ENCODE peak calls at places on chromosomes 13 and 19, in seven cellular contexts. One of them, this sample, is unnamed.

GRCh38 chr13:45490068-45490467 is 25.3 kb downstream of the COG3 start:
- DNase-seq in CD8-positive, alpha-beta T cell: peak
- DNase-seq in activated B cell treated with CpG ODN at 0.5 μM for 24 hours: no peak
- DNase-seq in glutamatergic neuron: no peak
- DNase-seq in GM12865: peak
- DNase-seq in H1: no peak
- DNase-seq in WTC11: no peak
- DNase-seq in this sample: no peak

GRCh38 chr19:16714702-16715294 is 4.8 kb upstream of the NWD1 start:
- DNase-seq in activated B cell treated with CpG ODN at 0.5 μM for 24 hours: peak
- DNase-seq in glutamatergic neuron: peak
- DNase-seq in H1: peak
- DNase-seq in CD8-positive, alpha-beta T cell: no peak
- DNase-seq in GM12865: peak
- DNase-seq in WTC11: peak
- DNase-seq in this sample: peak

GRCh38 chr19:42295831-42296525 is 6.0 kb upstream of the PRR19 start:
- DNase-seq in activated B cell treated with CpG ODN at 0.5 μM for 24 hours: peak
- DNase-seq in WTC11: peak
- DNase-seq in glutamatergic neuron: peak
- DNase-seq in CD8-positive, alpha-beta T cell: peak
- DNase-seq in GM12865: peak
- DNase-seq in H1: peak
- DNase-seq in this sample: peak

GRCh38 chr13:40966298-40966697 is 52.8 kb downstream of the ELF1 start:
- DNase-seq in GM12865: no peak
- DNase-seq in H1: no peak
- DNase-seq in activated B cell treated with CpG ODN at 0.5 μM for 24 hours: no peak
- DNase-seq in glutamatergic neuron: no peak
- DNase-seq in WTC11: no peak
- DNase-seq in CD8-positive, alpha-beta T cell: no peak
- DNase-seq in this sample: no peak

GRCh38 chr19:7628589-7629311 is 595 bp downstream of the XAB2 start:
- DNase-seq in activated B cell treated with CpG ODN at 0.5 μM for 24 hours: no peak
- DNase-seq in H1: no peak
- DNase-seq in WTC11: no peak
- DNase-seq in GM12865: no peak
- DNase-seq in glutamatergic neuron: no peak
- DNase-seq in CD8-positive, alpha-beta T cell: no peak
- DNase-seq in this sample: no peak

GRCh38 chr19:48806818-48807589 is 3.8 kb downstream of the BCAT2 start:
- DNase-seq in WTC11: peak
- DNase-seq in activated B cell treated with CpG ODN at 0.5 μM for 24 hours: no peak
- DNase-seq in CD8-positive, alpha-beta T cell: no peak
- DNase-seq in H1: no peak
- DNase-seq in GM12865: peak
- DNase-seq in glutamatergic neuron: peak
- DNase-seq in this sample: no peak

GRCh38 chr19:2616741-2617392 is 85.6 kb downstream of the GNG7 start:
- DNase-seq in activated B cell treated with CpG ODN at 0.5 μM for 24 hours: no peak
- DNase-seq in glutamatergic neuron: no peak
- DNase-seq in GM12865: no peak
- DNase-seq in H1: no peak
- DNase-seq in WTC11: no peak
- DNase-seq in CD8-positive, alpha-beta T cell: peak
- DNase-seq in this sample: no peak

GRCh38 chr13:98054301-98054700 is 88.6 kb upstream of the FARP1 start:
- DNase-seq in GM12865: no peak
- DNase-seq in CD8-positive, alpha-beta T cell: no peak
- DNase-seq in WTC11: no peak
- DNase-seq in glutamatergic neuron: no peak
- DNase-seq in activated B cell treated with CpG ODN at 0.5 μM for 24 hours: no peak
- DNase-seq in H1: no peak
- DNase-seq in this sample: no peak

GRCh38 chr13:39047560-39047959 is 9.3 kb downstream of the NHLRC3 start:
- DNase-seq in GM12865: no peak
- DNase-seq in activated B cell treated with CpG ODN at 0.5 μM for 24 hours: no peak
- DNase-seq in H1: peak
- DNase-seq in WTC11: peak
- DNase-seq in CD8-positive, alpha-beta T cell: no peak
- DNase-seq in glutamatergic neuron: no peak
- DNase-seq in this sample: no peak
- TF ChIP-seq CTCF in GM12865: no peak
- TF ChIP-seq CTCF in activated B cell treated with CpG ODN at 0.5 μM for 24 hours: no peak
- TF ChIP-seq CTCF in H1: peak
- TF ChIP-seq CTCF in WTC11: no peak
- TF ChIP-seq CTCF in CD8-positive, alpha-beta T cell: no peak
- TF ChIP-seq CTCF in glutamatergic neuron: no peak
- TF ChIP-seq CTCF in this sample: no peak

GRCh38 chr13:75416327-75417005 is 65.5 kb downstream of the TBC1D4 start:
- DNase-seq in glutamatergic neuron: no peak
- DNase-seq in WTC11: no peak
- DNase-seq in CD8-positive, alpha-beta T cell: no peak
- DNase-seq in GM12865: peak
- DNase-seq in activated B cell treated with CpG ODN at 0.5 μM for 24 hours: no peak
- DNase-seq in H1: no peak
- DNase-seq in this sample: no peak

GRCh38 chr13:75418186-75418843 is 63.7 kb downstream of the TBC1D4 start:
- DNase-seq in GM12865: no peak
- DNase-seq in glutamatergic neuron: no peak
- DNase-seq in WTC11: no peak
- DNase-seq in activated B cell treated with CpG ODN at 0.5 μM for 24 hours: no peak
- DNase-seq in H1: no peak
- DNase-seq in CD8-positive, alpha-beta T cell: no peak
- DNase-seq in this sample: no peak

GRCh38 chr13:75415720-75416119 is 66.2 kb downstream of the TBC1D4 start:
- DNase-seq in activated B cell treated with CpG ODN at 0.5 μM for 24 hours: no peak
- DNase-seq in WTC11: no peak
- DNase-seq in glutamatergic neuron: no peak
- DNase-seq in GM12865: no peak
- DNase-seq in CD8-positive, alpha-beta T cell: no peak
- DNase-seq in H1: no peak
- DNase-seq in this sample: no peak

GRCh38 chr13:75417647-75418046 is 64.3 kb downstream of the TBC1D4 start:
- DNase-seq in WTC11: no peak
- DNase-seq in activated B cell treated with CpG ODN at 0.5 μM for 24 hours: no peak
- DNase-seq in GM12865: no peak
- DNase-seq in CD8-positive, alpha-beta T cell: no peak
- DNase-seq in H1: no peak
- DNase-seq in glutamatergic neuron: no peak
- DNase-seq in this sample: no peak

GRCh38 chr13:75417006-75417384 is 65.0 kb downstream of the TBC1D4 start:
- DNase-seq in GM12865: no peak
- DNase-seq in activated B cell treated with CpG ODN at 0.5 μM for 24 hours: no peak
- DNase-seq in CD8-positive, alpha-beta T cell: no peak
- DNase-seq in WTC11: no peak
- DNase-seq in glutamatergic neuron: no peak
- DNase-seq in H1: no peak
- DNase-seq in this sample: no peak
- TF ChIP-seq CTCF in GM12865: no peak
- TF ChIP-seq CTCF in activated B cell treated with CpG ODN at 0.5 μM for 24 hours: no peak
- TF ChIP-seq CTCF in CD8-positive, alpha-beta T cell: no peak
- TF ChIP-seq CTCF in WTC11: no peak
- TF ChIP-seq CTCF in glutamatergic neuron: no peak
- TF ChIP-seq CTCF in H1: no peak
- TF ChIP-seq CTCF in this sample: no peak

GRCh38 chr19:57192064-57192395 is 730 bp downstream of the ZNF264 start:
- DNase-seq in CD8-positive, alpha-beta T cell: no peak
- DNase-seq in WTC11: no peak
- DNase-seq in glutamatergic neuron: no peak
- DNase-seq in GM12865: no peak
- DNase-seq in H1: no peak
- DNase-seq in activated B cell treated with CpG ODN at 0.5 μM for 24 hours: no peak
- DNase-seq in this sample: no peak

GRCh38 chr19:57192993-57193392 is 1.7 kb downstream of the ZNF264 start:
- DNase-seq in WTC11: no peak
- DNase-seq in GM12865: no peak
- DNase-seq in H1: no peak
- DNase-seq in activated B cell treated with CpG ODN at 0.5 μM for 24 hours: no peak
- DNase-seq in CD8-positive, alpha-beta T cell: no peak
- DNase-seq in glutamatergic neuron: no peak
- DNase-seq in this sample: no peak

GRCh38 chr19:57190301-57190700 is 999 bp upstream of the ZNF264 start:
- DNase-seq in glutamatergic neuron: no peak
- DNase-seq in activated B cell treated with CpG ODN at 0.5 μM for 24 hours: no peak
- DNase-seq in H1: no peak
- DNase-seq in WTC11: no peak
- DNase-seq in CD8-positive, alpha-beta T cell: no peak
- DNase-seq in GM12865: no peak
- DNase-seq in this sample: no peak

DNA sequence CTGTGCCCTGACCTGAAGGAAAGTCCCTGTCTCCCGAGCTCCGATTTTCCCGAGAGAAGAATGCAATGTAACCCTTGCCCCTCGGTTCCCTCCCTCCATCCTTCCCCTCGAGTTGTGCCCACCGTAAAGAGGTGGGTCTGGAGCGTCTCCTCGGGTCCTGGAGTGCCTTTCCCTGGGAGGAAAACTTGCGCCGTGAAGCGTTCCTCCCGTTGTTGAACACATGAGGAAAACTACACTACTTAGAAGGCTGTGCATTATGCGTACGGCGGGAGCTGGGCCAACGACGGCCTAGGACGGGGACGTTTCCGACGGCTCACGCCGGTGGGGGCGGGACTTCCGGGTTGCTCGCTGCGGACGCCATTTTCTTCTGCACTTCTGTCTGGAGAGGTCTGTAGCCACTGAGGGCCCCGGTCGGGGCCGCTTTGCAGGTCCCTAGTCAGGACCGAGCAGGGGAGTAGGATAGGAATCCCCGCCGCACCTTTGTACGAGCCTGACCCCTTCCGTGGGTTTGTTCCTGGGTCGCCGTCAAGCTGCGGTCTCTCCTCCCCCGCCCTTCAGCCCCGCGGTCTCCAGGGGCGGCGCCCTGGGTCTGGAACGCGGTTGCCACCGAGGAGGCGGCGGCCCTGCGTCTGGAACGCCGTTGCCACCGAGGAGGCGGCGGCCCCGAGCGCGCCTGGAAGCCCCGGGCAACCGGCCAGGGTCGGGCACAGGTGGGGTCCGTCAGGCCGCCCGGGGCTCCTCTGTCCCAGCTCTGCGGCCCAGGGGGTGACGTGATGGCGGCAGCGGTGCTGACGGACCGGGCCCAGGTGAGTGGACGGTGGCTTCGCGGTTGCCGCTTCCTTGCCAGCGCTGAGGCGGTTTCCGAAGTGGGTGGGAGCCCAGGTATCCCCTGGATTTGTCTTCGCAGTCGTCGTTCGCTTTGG is at the start of gene ZNF264:
- DNase-seq in H1: peak
- DNase-seq in WTC11: peak
- DNase-seq in CD8-positive, alpha-beta T cell: peak
- DNase-seq in activated B cell treated with CpG ODN at 0.5 μM for 24 hours: peak
- DNase-seq in GM12865: peak
- DNase-seq in glutamatergic neuron: peak
- DNase-seq in this sample: peak
- TF ChIP-seq CTCF in H1: no peak
- TF ChIP-seq CTCF in WTC11: no peak
- TF ChIP-seq CTCF in CD8-positive, alpha-beta T cell: no peak
- TF ChIP-seq CTCF in activated B cell treated with CpG ODN at 0.5 μM for 24 hours: no peak
- TF ChIP-seq CTCF in GM12865: no peak
- TF ChIP-seq CTCF in glutamatergic neuron: no peak
- TF ChIP-seq CTCF in this sample: peak

GRCh38 chr19:43784251-43784980 is 3.6 kb upstream of the KCNN4 start:
- DNase-seq in GM12865: peak
- DNase-seq in glutamatergic neuron: no peak
- DNase-seq in WTC11: no peak
- DNase-seq in H1: no peak
- DNase-seq in CD8-positive, alpha-beta T cell: peak
- DNase-seq in activated B cell treated with CpG ODN at 0.5 μM for 24 hours: peak
- DNase-seq in this sample: peak
- TF ChIP-seq CTCF in GM12865: no peak
- TF ChIP-seq CTCF in glutamatergic neuron: no peak
- TF ChIP-seq CTCF in WTC11: no peak
- TF ChIP-seq CTCF in H1: no peak
- TF ChIP-seq CTCF in CD8-positive, alpha-beta T cell: no peak
- TF ChIP-seq CTCF in activated B cell treated with CpG ODN at 0.5 μM for 24 hours: no peak
- TF ChIP-seq CTCF in this sample: no peak

GRCh38 chr13:99600318-99600717 is 99.0 kb downstream of the TM9SF2 start:
- DNase-seq in CD8-positive, alpha-beta T cell: no peak
- DNase-seq in GM12865: no peak
- DNase-seq in glutamatergic neuron: no peak
- DNase-seq in H1: no peak
- DNase-seq in activated B cell treated with CpG ODN at 0.5 μM for 24 hours: no peak
- DNase-seq in WTC11: peak
- DNase-seq in this sample: no peak
- TF ChIP-seq CTCF in CD8-positive, alpha-beta T cell: peak
- TF ChIP-seq CTCF in GM12865: peak
- TF ChIP-seq CTCF in glutamatergic neuron: no peak
- TF ChIP-seq CTCF in H1: peak
- TF ChIP-seq CTCF in activated B cell treated with CpG ODN at 0.5 μM for 24 hours: no peak
- TF ChIP-seq CTCF in WTC11: peak
- TF ChIP-seq CTCF in this sample: no peak

DNA sequence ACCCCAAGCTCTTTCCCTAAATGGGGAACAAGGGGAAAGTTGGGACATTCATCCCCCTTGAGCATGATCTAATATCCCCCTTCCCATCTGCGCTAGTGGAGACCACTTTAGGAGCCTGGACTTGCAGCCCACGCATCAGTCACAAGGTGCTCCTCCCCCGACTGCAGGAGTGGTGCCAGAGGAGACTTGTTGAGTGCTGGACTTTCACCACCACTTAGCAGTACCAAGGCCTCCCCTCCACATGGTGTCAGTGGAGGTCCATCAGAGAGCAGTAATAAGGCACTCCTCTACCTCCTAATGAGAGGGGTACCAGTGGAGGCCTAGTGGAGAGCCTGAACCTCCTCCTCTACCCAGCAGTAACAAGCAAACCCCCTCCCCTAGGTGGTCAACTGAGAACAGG is 22.5 kb downstream of the CAB39L start:
- DNase-seq in GM12865: peak
- DNase-seq in glutamatergic neuron: no peak
- DNase-seq in CD8-positive, alpha-beta T cell: peak
- DNase-seq in H1: no peak
- DNase-seq in WTC11: peak
- DNase-seq in activated B cell treated with CpG ODN at 0.5 μM for 24 hours: no peak
- DNase-seq in this sample: peak
- TF ChIP-seq CTCF in GM12865: peak
- TF ChIP-seq CTCF in glutamatergic neuron: no peak
- TF ChIP-seq CTCF in CD8-positive, alpha-beta T cell: no peak
- TF ChIP-seq CTCF in H1: peak
- TF ChIP-seq CTCF in WTC11: peak
- TF ChIP-seq CTCF in activated B cell treated with CpG ODN at 0.5 μM for 24 hours: no peak
- TF ChIP-seq CTCF in this sample: peak